ENCODE peak calls at places on chromosomes 16 and 17, in nine cellular contexts. W is stimulated activated CD8-positive, alpha-beta memory T cell treated with anti-CD3 and anti-CD28 coated beads, Interleukin-4, amount 100 ng/mL, for 4 hours; M is substantia nigra; G is SK-N-MC; T is amniotic stem cell; Y is NCI-H1092; F is right cardiac atrium; V is BJ; P is NCI-H1105. H is an unnamed sample.

GRCh38 chr17:69733171-69734014 is 318.9 kb downstream of the MAP2K6 start:
- DNase-seq in W (no peak), M (no peak), G (no peak), T (peak; percentile 62), Y (no peak), F (peak; percentile 15), V (no peak), P (peak; percentile 10), H (peak; percentile 52)

GRCh38 chr17:55794681-55795080 is 43.8 kb downstream of the PCTP start:
- DNase-seq in W (no peak), M (no peak), G (no peak), T (no peak), Y (no peak), F (no peak), V (no peak), P (no peak), H (no peak)

GRCh38 chr17:76585048-76585648 is 512 bp downstream of the ST6GALNAC2 start:
- DNase-seq in W (no peak), M (no peak), G (no peak), T (no peak), Y (no peak), F (peak; percentile 57), V (no peak), P (no peak), H (no peak)

GRCh38 chr16:68086860-68087268 is 1.7 kb downstream of the NFATC3 start:
- DNase-seq in W (no peak), M (no peak), G (no peak), T (no peak), Y (no peak), F (no peak), V (no peak), P (no peak), H (no peak)

GRCh38 chr16:27450836-27451341 is 48.9 kb downstream of the IL21R start:
- DNase-seq in W (no peak), M (no peak), G (no peak), T (no peak), Y (no peak), F (no peak), V (no peak), P (no peak), H (no peak)

GRCh38 chr17:77618731-77619130 is 339.8 kb upstream of the TNRC6C start:
- DNase-seq in W (no peak), M (no peak), G (no peak), T (no peak), Y (no peak), F (no peak), V (no peak), P (no peak), H (no peak)

GRCh38 chr17:31085563-31085962 is 9.2 kb upstream of the NF1 start:
- DNase-seq in W (no peak), M (no peak), G (no peak), T (no peak), Y (no peak), F (no peak), V (no peak), P (no peak), H (no peak)

GRCh38 chr16:67961551-67961957 is 6.9 kb downstream of the SLC12A4 start:
- DNase-seq in W (no peak), M (no peak), G (no peak), T (no peak), Y (peak; percentile 95), F (no peak), V (no peak), P (peak; percentile 93), H (peak; percentile 98)

GRCh38 chr17:65914784-65915342 is 277.1 kb downstream of the CEP112 start:
- DNase-seq in W (no peak), M (no peak), G (no peak), T (no peak), Y (no peak), F (no peak), V (no peak), P (no peak), H (no peak)

GRCh38 chr17:53626286-53626685 is 196.4 kb upstream of the KIF2B start:
- DNase-seq in W (no peak), M (no peak), G (no peak), T (no peak), Y (no peak), F (no peak), V (no peak), P (no peak), H (no peak)

GRCh38 chr16:21644674-21645073 is 7.7 kb downstream of the IGSF6 start:
- DNase-seq in W (no peak), M (no peak), G (no peak), T (no peak), Y (no peak), F (no peak), V (no peak), P (no peak), H (no peak)

GRCh38 chr16:50139580-50139979 is 13.5 kb upstream of the TENT4B start:
- DNase-seq in W (no peak), M (no peak), G (no peak), T (no peak), Y (no peak), F (no peak), V (no peak), P (no peak), H (no peak)

GRCh38 chr16:23104032-23104955 is 45.0 kb downstream of the USP31 start:
- DNase-seq in W (no peak), M (no peak), G (no peak), T (no peak), Y (no peak), F (no peak), V (no peak), P (no peak), H (no peak)

GRCh38 chr17:57462007-57462579 is 205.8 kb downstream of the MSI2 start:
- DNase-seq in W (no peak), M (no peak), G (no peak), T (no peak), Y (no peak), F (no peak), V (no peak), P (no peak), H (no peak)

GRCh38 chr16:71780521-71781089 is 28.0 kb downstream of the AP1G1 start:
- DNase-seq in W (no peak), M (no peak), G (no peak), T (no peak), Y (no peak), F (no peak), V (no peak), P (no peak), H (no peak)

GRCh38 chr17:58575511-58575910 is 61.1 kb upstream of the MTMR4 start:
- DNase-seq in W (no peak), M (no peak), G (no peak), T (no peak), Y (no peak), F (no peak), V (peak; percentile 9), P (no peak), H (no peak)

GRCh38 chr16:71626858-71627213 is 852 bp downstream of the MARVELD3 start:
- DNase-seq in W (no peak), M (no peak), G (no peak), T (no peak), Y (no peak), F (no peak), V (no peak), P (no peak), H (no peak)

GRCh38 chr17:63596856-63597557 is 3.7 kb upstream of the TACO1 start:
- DNase-seq in W (no peak), M (no peak), G (no peak), T (no peak), Y (no peak), F (no peak), V (no peak), P (no peak), H (no peak)

GRCh38 chr17:49745175-49746139 is 18.5 kb downstream of the FAM117A start:
- DNase-seq in W (no peak), M (no peak), G (no peak), T (no peak), Y (no peak), F (no peak), V (no peak), P (no peak), H (no peak)

GRCh38 chr16:57555831-57556230 is 13.4 kb downstream of the ADGRG5 start:
- DNase-seq in W (no peak), M (no peak), G (no peak), T (no peak), Y (no peak), F (no peak), V (no peak), P (no peak), H (no peak)

GRCh38 chr16:86990451-86990850 is 326.7 kb downstream of the C16orf95 start:
- DNase-seq in W (no peak), M (no peak), G (no peak), T (no peak), Y (no peak), F (no peak), V (no peak), P (no peak), H (no peak)

H was measured in DMS153.